ENCODE peak calls at places on chromosomes 1 and 21, in seven cellular contexts. V is Caco-2; F is NCI-H226; K is HT-29; L is IMR-90; U is activated T-helper 2 cell treated with anti-CD3 and anti-CD28 coated beads, Interferon-gamma antibody, Interleukin-2, Interleukin-4, amounts not matched to agents 10 μg/mL and 5 μg/mL and 100 μg/mL, durations not matched to agents 14 hours and 24 hours and 36 hours; A is AG09309. Z is an unnamed sample.

GRCh38 chr21:32918467-32919140 is 107.1 kb upstream of the OLIG2 start:
- DNase-seq in V (no peak), F (no peak), K (no peak), L (no peak), U (no peak), A (no peak), Z (no peak)

GRCh38 chr1:205013683-205014367 is 29.2 kb upstream of the CNTN2 start:
- DNase-seq in V (no peak), F (peak; percentile 43), K (no peak), L (no peak), U (no peak), A (no peak), Z (no peak)

GRCh38 chr21:34229361-34229760 is 134.4 kb upstream of the KCNE2 start:
- DNase-seq in V (no peak), F (no peak), K (no peak), L (no peak), U (no peak), A (no peak), Z (no peak)

GRCh38 chr1:7669559-7670208 is 101.4 kb upstream of the VAMP3 start:
- DNase-seq in V (peak; percentile 71), F (peak; percentile 20), K (peak; percentile 59), L (peak; percentile 29), U (peak; percentile 26), A (no peak), Z (peak; percentile 69)

GRCh38 chr1:206568256-206568655 is 44.0 kb downstream of the EIF2D start:
- DNase-seq in V (no peak), F (peak; percentile 77), K (no peak), L (no peak), U (no peak), A (no peak), Z (no peak)

GRCh38 chr21:31173881-31174555 is 135.7 kb upstream of the KRTAP19-8 start:
- DNase-seq in V (no peak), F (no peak), K (no peak), L (no peak), U (no peak), A (no peak), Z (no peak)

GRCh38 chr1:70057500-70057899 is 147.9 kb downstream of the LRRC40 start:
- DNase-seq in V (no peak), F (no peak), K (no peak), L (no peak), U (no peak), A (no peak), Z (no peak)

GRCh38 chr1:223230161-223230881 is 87.3 kb upstream of the TLR5 start:
- DNase-seq in V (no peak), F (peak; percentile 76), K (no peak), L (peak; percentile 93), U (peak; percentile 42), A (peak; percentile 68), Z (no peak)

GRCh38 chr1:107135466-107135865 is 5.4 kb upstream of the NTNG1 start:
- DNase-seq in V (no peak), F (peak; percentile 46), K (peak; percentile 36), L (peak; percentile 36), U (no peak), A (no peak), Z (no peak)

Z was measured in HuH-7.5.